ENCODE peak calls at places on chromosomes 3 and 15, in ten cellular contexts. One of them, this sample, is unnamed.

GRCh38 chr15:97482521-97482920 is 478.0 kb upstream of the ARRDC4 start:
- DNase-seq in lower leg skin: no peak
- DNase-seq in A549: no peak
- DNase-seq in HCT116: no peak
- DNase-seq in tibial nerve: no peak
- DNase-seq in GM12891: no peak
- DNase-seq in H54: no peak
- DNase-seq in heart left ventricle: no peak
- DNase-seq in IMR-90: no peak
- DNase-seq in Peyer's patch: no peak
- DNase-seq in this sample: no peak

GRCh38 chr3:58051196-58051595 is 43.0 kb downstream of the FLNB start:
- DNase-seq in IMR-90: peak; percentile 87
- DNase-seq in tibial nerve: no peak
- DNase-seq in A549: peak; percentile 65
- DNase-seq in lower leg skin: no peak
- DNase-seq in GM12891: no peak
- DNase-seq in H54: no peak
- DNase-seq in heart left ventricle: no peak
- DNase-seq in HCT116: no peak
- DNase-seq in Peyer's patch: no peak
- DNase-seq in this sample: no peak

GRCh38 chr15:63188247-63188936 is 1.0 kb upstream of the RAB8B start:
- DNase-seq in HCT116: no peak
- DNase-seq in IMR-90: no peak
- DNase-seq in H54: no peak
- DNase-seq in lower leg skin: no peak
- DNase-seq in GM12891: no peak
- DNase-seq in A549: no peak
- DNase-seq in heart left ventricle: no peak
- DNase-seq in tibial nerve: no peak
- DNase-seq in Peyer's patch: no peak
- DNase-seq in this sample: no peak

GRCh38 chr3:94336076-94336741 is 273.3 kb downstream of the NSUN3 start:
- DNase-seq in H54: peak; percentile 2
- DNase-seq in tibial nerve: no peak
- DNase-seq in A549: peak; percentile 60
- DNase-seq in IMR-90: peak; percentile 70
- DNase-seq in heart left ventricle: no peak
- DNase-seq in GM12891: no peak
- DNase-seq in lower leg skin: no peak
- DNase-seq in Peyer's patch: no peak
- DNase-seq in HCT116: peak; percentile 3
- DNase-seq in this sample: peak; percentile 7

GRCh38 chr3:15205934-15206661 is at the start of gene CAPN7:
- DNase-seq in tibial nerve: peak; percentile 91
- DNase-seq in IMR-90: peak; percentile 91
- DNase-seq in HCT116: peak; percentile 85
- DNase-seq in lower leg skin: peak; percentile 98
- DNase-seq in heart left ventricle: peak; percentile 97
- DNase-seq in H54: peak; percentile 89
- DNase-seq in GM12891: peak; percentile 90
- DNase-seq in A549: peak; percentile 93
- DNase-seq in Peyer's patch: peak; percentile 96
- DNase-seq in this sample: peak; percentile 96

GRCh38 chr15:68218847-68219798 is 10.4 kb downstream of the CLN6 start:
- DNase-seq in GM12891: no peak
- DNase-seq in heart left ventricle: peak; percentile 5
- DNase-seq in lower leg skin: peak; percentile 26
- DNase-seq in Peyer's patch: no peak
- DNase-seq in A549: no peak
- DNase-seq in H54: no peak
- DNase-seq in IMR-90: no peak
- DNase-seq in tibial nerve: peak; percentile 1
- DNase-seq in HCT116: no peak
- DNase-seq in this sample: no peak

GRCh38 chr3:192915306-192915705 is 2.4 kb downstream of the MB21D2 start:
- DNase-seq in tibial nerve: no peak
- DNase-seq in HCT116: no peak
- DNase-seq in IMR-90: peak; percentile 68
- DNase-seq in GM12891: no peak
- DNase-seq in Peyer's patch: no peak
- DNase-seq in H54: no peak
- DNase-seq in heart left ventricle: no peak
- DNase-seq in A549: peak; percentile 61
- DNase-seq in lower leg skin: no peak
- DNase-seq in this sample: no peak

GRCh38 chr3:174035317-174035886 is 637.9 kb downstream of the NLGN1 start:
- DNase-seq in IMR-90: peak; percentile 19
- DNase-seq in GM12891: no peak
- DNase-seq in HCT116: no peak
- DNase-seq in tibial nerve: no peak
- DNase-seq in heart left ventricle: no peak
- DNase-seq in H54: no peak
- DNase-seq in A549: no peak
- DNase-seq in lower leg skin: no peak
- DNase-seq in Peyer's patch: no peak
- DNase-seq in this sample: no peak

GRCh38 chr3:76570436-76571057 is 469.4 kb upstream of the ROBO2 start:
- DNase-seq in heart left ventricle: no peak
- DNase-seq in GM12891: no peak
- DNase-seq in H54: no peak
- DNase-seq in IMR-90: peak; percentile 48
- DNase-seq in HCT116: no peak
- DNase-seq in lower leg skin: no peak
- DNase-seq in A549: peak; percentile 2
- DNase-seq in Peyer's patch: no peak
- DNase-seq in tibial nerve: no peak
- DNase-seq in this sample: no peak

GRCh38 chr15:90642464-90643300 is 74.5 kb upstream of the BLM start:
- DNase-seq in lower leg skin: no peak
- DNase-seq in A549: no peak
- DNase-seq in tibial nerve: no peak
- DNase-seq in heart left ventricle: no peak
- DNase-seq in Peyer's patch: no peak
- DNase-seq in H54: no peak
- DNase-seq in HCT116: no peak
- DNase-seq in GM12891: no peak
- DNase-seq in IMR-90: no peak
- DNase-seq in this sample: no peak

GRCh38 chr15:69980311-69981059 is 117.2 kb downstream of the TLE3 start:
- DNase-seq in Peyer's patch: peak; percentile 22
- DNase-seq in GM12891: no peak
- DNase-seq in A549: no peak
- DNase-seq in heart left ventricle: no peak
- DNase-seq in IMR-90: no peak
- DNase-seq in HCT116: no peak
- DNase-seq in H54: no peak
- DNase-seq in tibial nerve: no peak
- DNase-seq in lower leg skin: peak; percentile 58
- DNase-seq in this sample: no peak

GRCh38 chr15:49621327-49622210 is 721 bp downstream of the DTWD1 start:
- DNase-seq in H54: no peak
- DNase-seq in HCT116: no peak
- DNase-seq in tibial nerve: no peak
- DNase-seq in GM12891: no peak
- DNase-seq in heart left ventricle: no peak
- DNase-seq in lower leg skin: no peak
- DNase-seq in A549: peak; percentile 0
- DNase-seq in IMR-90: no peak
- DNase-seq in Peyer's patch: no peak
- DNase-seq in this sample: no peak

GRCh38 chr3:161551697-161552096 is 55.1 kb downstream of the OTOL1 start:
- DNase-seq in HCT116: no peak
- DNase-seq in A549: no peak
- DNase-seq in GM12891: no peak
- DNase-seq in lower leg skin: no peak
- DNase-seq in heart left ventricle: no peak
- DNase-seq in Peyer's patch: no peak
- DNase-seq in H54: no peak
- DNase-seq in IMR-90: no peak
- DNase-seq in tibial nerve: no peak
- DNase-seq in this sample: no peak

GRCh38 chr15:45616901-45617323 is 17.9 kb upstream of the SQOR start:
- DNase-seq in lower leg skin: no peak
- DNase-seq in GM12891: no peak
- DNase-seq in H54: no peak
- DNase-seq in heart left ventricle: no peak
- DNase-seq in HCT116: no peak
- DNase-seq in Peyer's patch: no peak
- DNase-seq in IMR-90: peak; percentile 52
- DNase-seq in A549: no peak
- DNase-seq in tibial nerve: no peak
- DNase-seq in this sample: peak; percentile 30

GRCh38 chr3:28348637-28349396 is at the start of the genes AZI2 and ZCWPW2:
- DNase-seq in GM12891: peak; percentile 51
- DNase-seq in lower leg skin: peak; percentile 99
- DNase-seq in HCT116: peak; percentile 87
- DNase-seq in H54: peak; percentile 56
- DNase-seq in Peyer's patch: peak; percentile 90
- DNase-seq in heart left ventricle: peak; percentile 97
- DNase-seq in tibial nerve: peak; percentile 92
- DNase-seq in IMR-90: peak; percentile 95
- DNase-seq in A549: peak; percentile 97
- DNase-seq in this sample: peak; percentile 97
- TF ChIP-seq POLR2A in GM12891: peak; percentile 72
- TF ChIP-seq POLR2A in lower leg skin: peak; percentile 84
- TF ChIP-seq POLR2A in HCT116: peak; percentile 70
- TF ChIP-seq POLR2A in H54: peak; percentile 57
- TF ChIP-seq POLR2A in Peyer's patch: peak; percentile 52
- TF ChIP-seq POLR2A in heart left ventricle: no peak
- TF ChIP-seq POLR2A in tibial nerve: peak; percentile 95
- TF ChIP-seq POLR2A in IMR-90: peak; percentile 78
- TF ChIP-seq POLR2A in A549: peak; percentile 48
- TF ChIP-seq POLR2A in this sample: peak; percentile 71

DNA sequence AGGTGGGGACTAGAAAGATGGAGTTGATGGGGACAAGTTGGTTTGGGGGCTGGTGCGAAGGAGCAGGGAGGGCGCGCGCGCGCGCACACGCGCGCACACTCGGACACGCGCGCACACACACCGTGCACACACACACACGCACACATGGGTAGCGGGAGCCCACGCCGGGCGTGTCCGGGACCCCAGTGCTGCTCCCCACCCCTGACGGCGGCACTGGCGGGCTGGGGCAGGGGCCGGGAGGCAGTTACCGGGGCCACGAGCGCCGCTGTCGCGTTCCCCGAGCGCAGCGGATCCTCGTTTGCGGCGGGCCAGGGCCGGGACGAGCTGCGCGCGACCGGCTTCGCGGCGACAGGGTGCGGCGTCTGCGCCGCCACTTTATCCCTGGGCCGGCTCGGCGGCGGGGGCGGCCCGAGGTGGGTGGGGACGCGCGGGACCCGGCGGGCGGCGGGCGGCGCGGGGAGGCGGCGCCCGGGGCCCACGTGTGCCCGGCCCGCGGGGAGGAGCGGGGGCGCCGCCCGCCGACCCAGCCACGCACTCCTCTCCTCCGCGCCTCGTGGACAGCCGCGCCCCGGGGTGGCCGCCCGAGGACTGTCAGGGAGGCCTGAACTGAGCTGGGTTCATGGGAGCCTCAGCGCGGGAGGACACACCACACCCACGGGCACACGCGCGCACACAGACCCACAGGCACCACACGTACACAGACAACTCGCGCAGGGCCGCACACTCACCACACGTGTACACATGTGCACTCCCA is 698 bp upstream of the MGLL start:
- DNase-seq in H54: no peak
- DNase-seq in tibial nerve: peak; percentile 35
- DNase-seq in Peyer's patch: no peak
- DNase-seq in HCT116: no peak
- DNase-seq in heart left ventricle: peak; percentile 64
- DNase-seq in A549: peak; percentile 50
- DNase-seq in IMR-90: peak; percentile 33
- DNase-seq in GM12891: peak; percentile 41
- DNase-seq in lower leg skin: peak; percentile 92
- DNase-seq in this sample: peak; percentile 82
- TF ChIP-seq POLR2A in H54: peak; percentile 35
- TF ChIP-seq POLR2A in tibial nerve: no peak
- TF ChIP-seq POLR2A in Peyer's patch: peak; percentile 72
- TF ChIP-seq POLR2A in HCT116: no peak
- TF ChIP-seq POLR2A in heart left ventricle: no peak
- TF ChIP-seq POLR2A in A549: peak; percentile 35
- TF ChIP-seq POLR2A in IMR-90: no peak
- TF ChIP-seq POLR2A in GM12891: no peak
- TF ChIP-seq POLR2A in lower leg skin: no peak
- TF ChIP-seq POLR2A in this sample: peak; percentile 73

GRCh38 chr15:43219929-43220886 is 610 bp downstream of the EPB42 start:
- DNase-seq in A549: no peak
- DNase-seq in heart left ventricle: no peak
- DNase-seq in H54: no peak
- DNase-seq in IMR-90: no peak
- DNase-seq in HCT116: no peak
- DNase-seq in lower leg skin: no peak
- DNase-seq in tibial nerve: no peak
- DNase-seq in Peyer's patch: no peak
- DNase-seq in GM12891: no peak
- DNase-seq in this sample: no peak

GRCh38 chr15:43215961-43216360 is 4.9 kb downstream of the EPB42 start:
- DNase-seq in A549: peak; percentile 25
- DNase-seq in heart left ventricle: no peak
- DNase-seq in GM12891: no peak
- DNase-seq in tibial nerve: no peak
- DNase-seq in H54: peak; percentile 57
- DNase-seq in Peyer's patch: no peak
- DNase-seq in IMR-90: peak; percentile 54
- DNase-seq in lower leg skin: peak; percentile 74
- DNase-seq in HCT116: no peak
- DNase-seq in this sample: no peak

GRCh38 chr15:43225201-43225949 is 4.6 kb upstream of the EPB42 start:
- DNase-seq in heart left ventricle: no peak
- DNase-seq in IMR-90: peak; percentile 63
- DNase-seq in lower leg skin: no peak
- DNase-seq in A549: peak; percentile 52
- DNase-seq in GM12891: peak; percentile 63
- DNase-seq in tibial nerve: no peak
- DNase-seq in H54: peak; percentile 66
- DNase-seq in Peyer's patch: peak; percentile 39
- DNase-seq in HCT116: peak; percentile 56
- DNase-seq in this sample: peak; percentile 18

GRCh38 chr15:43218908-43219706 is 1.7 kb downstream of the EPB42 start:
- DNase-seq in heart left ventricle: no peak
- DNase-seq in H54: no peak
- DNase-seq in Peyer's patch: no peak
- DNase-seq in lower leg skin: peak; percentile 66
- DNase-seq in tibial nerve: no peak
- DNase-seq in A549: peak; percentile 20
- DNase-seq in GM12891: no peak
- DNase-seq in HCT116: no peak
- DNase-seq in IMR-90: peak; percentile 18
- DNase-seq in this sample: no peak

GRCh38 chr15:43220991-43221403 is at the start of gene EPB42:
- DNase-seq in tibial nerve: no peak
- DNase-seq in Peyer's patch: no peak
- DNase-seq in H54: no peak
- DNase-seq in IMR-90: no peak
- DNase-seq in GM12891: no peak
- DNase-seq in A549: no peak
- DNase-seq in lower leg skin: no peak
- DNase-seq in HCT116: no peak
- DNase-seq in heart left ventricle: no peak
- DNase-seq in this sample: no peak
- TF ChIP-seq POLR2A in tibial nerve: no peak
- TF ChIP-seq POLR2A in Peyer's patch: no peak
- TF ChIP-seq POLR2A in H54: no peak
- TF ChIP-seq POLR2A in IMR-90: no peak
- TF ChIP-seq POLR2A in GM12891: no peak
- TF ChIP-seq POLR2A in A549: no peak
- TF ChIP-seq POLR2A in lower leg skin: no peak
- TF ChIP-seq POLR2A in HCT116: no peak
- TF ChIP-seq POLR2A in heart left ventricle: no peak
- TF ChIP-seq POLR2A in this sample: no peak

GRCh38 chr15:77783636-77784035 is 150.9 kb upstream of the LINGO1 start:
- DNase-seq in HCT116: no peak
- DNase-seq in A549: no peak
- DNase-seq in GM12891: no peak
- DNase-seq in lower leg skin: no peak
- DNase-seq in Peyer's patch: no peak
- DNase-seq in heart left ventricle: no peak
- DNase-seq in tibial nerve: no peak
- DNase-seq in IMR-90: no peak
- DNase-seq in H54: no peak
- DNase-seq in this sample: no peak
- TF ChIP-seq POLR2A in HCT116: no peak
- TF ChIP-seq POLR2A in A549: no peak
- TF ChIP-seq POLR2A in GM12891: no peak
- TF ChIP-seq POLR2A in lower leg skin: no peak
- TF ChIP-seq POLR2A in Peyer's patch: no peak
- TF ChIP-seq POLR2A in heart left ventricle: no peak
- TF ChIP-seq POLR2A in tibial nerve: no peak
- TF ChIP-seq POLR2A in IMR-90: no peak
- TF ChIP-seq POLR2A in H54: no peak
- TF ChIP-seq POLR2A in this sample: no peak

This sample was measured in transverse colon.